ENCODE peak calls at places on chromosomes 13 and 19, in seven cellular contexts. F, Z, I, T, H, P and D are unnamed samples.

GRCh38 chr13:79880820-79881219 is 399.9 kb downstream of the NDFIP2 start:
- DNase-seq in Z (no peak), T (no peak), P (no peak), F (peak), H (no peak), I (no peak), D (no peak)

GRCh38 chr13:24267283-24267682 is 42.1 kb upstream of the C1QTNF9 start:
- DNase-seq in Z (no peak), F (no peak), P (peak), H (no peak), I (no peak), T (no peak), D (no peak)

GRCh38 chr19:51441410-51442390 is 16.6 kb downstream of the SIGLEC8 start:
- DNase-seq in P (peak), T (no peak), F (no peak), Z (no peak), H (no peak), I (no peak), D (no peak)

GRCh38 chr13:95556981-95557380 is 4.5 kb downstream of the CLDN10 start:
- DNase-seq in P (no peak), F (no peak), Z (no peak), T (no peak), I (no peak), H (no peak), D (no peak)

GRCh38 chr13:95924389-95924994 is 128.7 kb downstream of the UGGT2 start:
- DNase-seq in H (peak), F (no peak), Z (no peak), T (no peak), I (no peak), P (no peak), D (no peak)

GRCh38 chr19:1968279-1969175 is 27.6 kb downstream of the CSNK1G2 start:
- DNase-seq in P (no peak), H (no peak), F (no peak), T (no peak), Z (no peak), I (no peak), D (no peak)

GRCh38 chr19:48418317-48419064 is 25.0 kb downstream of the GRIN2D start:
- DNase-seq in I (no peak), F (no peak), H (peak), T (no peak), P (no peak), Z (no peak), D (no peak)

GRCh38 chr19:14735915-14736314 is 42.4 kb downstream of the ADGRE2 start:
- DNase-seq in T (no peak), P (no peak), H (no peak), Z (no peak), F (no peak), I (no peak), D (no peak)

GRCh38 chr19:47106819-47107200 is 6.8 kb downstream of the ZC3H4 start:
- DNase-seq in T (no peak), I (no peak), Z (no peak), H (peak), F (no peak), P (no peak), D (no peak)

GRCh38 chr13:84654654-84655244 is 772.5 kb upstream of the SLITRK1 start:
- DNase-seq in F (no peak), T (no peak), H (no peak), Z (no peak), I (no peak), P (no peak), D (no peak)

GRCh38 chr13:66565261-66565660 is 664.9 kb downstream of the PCDH9 start:
- DNase-seq in P (no peak), Z (no peak), H (no peak), T (no peak), F (no peak), I (no peak), D (no peak)

GRCh38 chr13:26019881-26020535 is 31.8 kb downstream of the SHISA2 start:
- DNase-seq in F (no peak), I (no peak), T (no peak), Z (no peak), H (peak), P (no peak), D (no peak)

GRCh38 chr13:108200781-108201398 is 14.4 kb downstream of the LIG4 start:
- DNase-seq in F (no peak), P (no peak), I (no peak), Z (no peak), H (peak), T (no peak), D (no peak)

GRCh38 chr13:23506071-23506820 is 64.0 kb upstream of the TNFRSF19 start:
- DNase-seq in Z (no peak), I (no peak), F (no peak), T (no peak), P (no peak), H (peak), D (no peak)

GRCh38 chr13:112102243-112102642 is 35.3 kb downstream of the SOX1 start:
- DNase-seq in F (no peak), Z (no peak), T (no peak), H (no peak), I (no peak), P (no peak), D (no peak)

GRCh38 chr13:61110804-61111203 is 304.8 kb downstream of the PCDH20 start:
- DNase-seq in H (no peak), F (no peak), T (no peak), Z (no peak), P (no peak), I (no peak), D (no peak)

GRCh38 chr13:75871059-75871458 is 234.9 kb downstream of the LMO7 start:
- DNase-seq in T (no peak), H (no peak), Z (no peak), P (no peak), I (no peak), F (no peak), D (no peak)

GRCh38 chr19:43789029-43789428 is 8.3 kb upstream of the KCNN4 start:
- DNase-seq in P (no peak), F (no peak), T (no peak), H (peak), I (no peak), Z (no peak), D (no peak)

GRCh38 chr19:52646571-52647222 is 8.5 kb upstream of the ZNF83 start:
- DNase-seq in F (no peak), Z (no peak), I (no peak), P (no peak), H (peak), T (no peak), D (no peak)

GRCh38 chr19:16829822-16830289 is 658 bp downstream of the SIN3B start:
- DNase-seq in P (no peak), F (no peak), T (no peak), H (no peak), I (no peak), Z (no peak), D (no peak)

GRCh38 chr19:4676955-4677731 is 7.0 kb upstream of the MYDGF start:
- DNase-seq in I (no peak), H (peak), P (no peak), T (no peak), Z (no peak), F (peak), D (peak)

GRCh38 chr13:33490461-33491327 is 205.1 kb upstream of the STARD13 start:
- DNase-seq in H (no peak), F (no peak), I (no peak), P (no peak), T (no peak), Z (no peak), D (no peak)

GRCh38 chr19:1904385-1905070 is 671 bp upstream of the ADAT3 start:
- DNase-seq in Z (peak), H (no peak), I (peak), T (no peak), F (peak), P (peak), D (no peak)

GRCh38 chr13:77878186-77878585 is 40.4 kb downstream of the EDNRB start:
- DNase-seq in Z (no peak), T (no peak), P (no peak), F (no peak), H (peak), I (no peak), D (no peak)

GRCh38 chr13:112580912-112581311 is 7.0 kb downstream of the TUBGCP3 start:
- DNase-seq in H (no peak), F (no peak), Z (no peak), P (no peak), T (no peak), I (no peak), D (no peak)

GRCh38 chr13:93227906-93228801 is 1.5 kb downstream of the GPC6 start:
- DNase-seq in H (peak), P (no peak), I (no peak), T (peak), Z (peak), F (peak), D (peak)

GRCh38 chr19:39341122-39341719 is 1.0 kb upstream of the SAMD4B start:
- DNase-seq in T (peak), I (no peak), H (no peak), F (no peak), Z (peak), P (peak), D (peak)

GRCh38 chr19:33950141-33950805 is 153.6 kb downstream of the KCTD15 start:
- DNase-seq in F (no peak), H (no peak), T (no peak), P (no peak), Z (no peak), I (no peak), D (no peak)

GRCh38 chr13:34933786-34934185 is 8.3 kb upstream of the NBEA start:
- DNase-seq in P (no peak), I (no peak), F (no peak), H (no peak), Z (no peak), T (no peak), D (no peak)

GRCh38 chr13:30186644-30187431 is 120.5 kb downstream of the KATNAL1 start:
- DNase-seq in F (peak), H (peak), I (no peak), T (no peak), P (no peak), Z (no peak), D (no peak)

GRCh38 chr13:29362849-29363604 is 232.5 kb downstream of the SLC7A1 start:
- DNase-seq in H (peak), F (peak), P (no peak), T (peak), Z (no peak), I (no peak), D (no peak)

GRCh38 chr19:33746159-33746558 is 50.5 kb upstream of the KCTD15 start:
- DNase-seq in I (no peak), Z (no peak), H (no peak), P (no peak), F (no peak), T (no peak), D (no peak)

GRCh38 chr19:50427997-50428425 is 4.7 kb upstream of the MYBPC2 start:
- DNase-seq in I (peak), F (peak), H (peak), P (peak), Z (peak), T (peak), D (peak)

GRCh38 chr13:79749556-79749955 is 268.6 kb downstream of the NDFIP2 start:
- DNase-seq in Z (no peak), H (no peak), I (no peak), P (no peak), F (no peak), T (no peak), D (no peak)

GRCh38 chr13:69579351-69579750 is 528.3 kb upstream of the ATXN8OS start:
- DNase-seq in F (no peak), I (no peak), T (no peak), P (no peak), H (no peak), Z (no peak), D (no peak)

GRCh38 chr19:4974855-4975469 is 6.0 kb downstream of the KDM4B start:
- DNase-seq in F (peak), T (no peak), P (no peak), Z (no peak), H (no peak), I (no peak), D (no peak)

GRCh38 chr13:65913173-65913572 is 1317.0 kb downstream of the PCDH9 start:
- DNase-seq in I (no peak), F (no peak), T (no peak), P (no peak), Z (no peak), H (peak), D (no peak)

GRCh38 chr19:55591555-55591954 is 7.8 kb downstream of the FIZ1 start:
- DNase-seq in F (no peak), Z (no peak), I (no peak), H (no peak), P (no peak), T (no peak), D (no peak)

GRCh38 chr13:109212630-109213029 is 573.8 kb downstream of the IRS2 start:
- DNase-seq in Z (no peak), H (no peak), P (no peak), F (no peak), T (no peak), I (no peak), D (no peak)

GRCh38 chr19:40231057-40231456 is 4.6 kb upstream of the CCNP start:
- DNase-seq in T (no peak), Z (no peak), F (no peak), P (no peak), I (no peak), H (no peak), D (no peak)

GRCh38 chr13:52043675-52044074 is 19.2 kb downstream of the UTP14C start:
- DNase-seq in H (no peak), I (no peak), Z (no peak), P (no peak), T (no peak), F (no peak), D (no peak)
- TF ChIP-seq POLR2A in H (no peak), I (no peak), Z (no peak), P (no peak), T (no peak), F (no peak), D (no peak)

GRCh38 chr19:38224014-38224862 is at the start of gene DPF1:
- DNase-seq in T (no peak), Z (no peak), P (peak), H (peak), F (peak), I (no peak), D (no peak)
- TF ChIP-seq POLR2A in T (no peak), Z (no peak), P (no peak), H (no peak), F (no peak), I (no peak), D (no peak)

DNA sequence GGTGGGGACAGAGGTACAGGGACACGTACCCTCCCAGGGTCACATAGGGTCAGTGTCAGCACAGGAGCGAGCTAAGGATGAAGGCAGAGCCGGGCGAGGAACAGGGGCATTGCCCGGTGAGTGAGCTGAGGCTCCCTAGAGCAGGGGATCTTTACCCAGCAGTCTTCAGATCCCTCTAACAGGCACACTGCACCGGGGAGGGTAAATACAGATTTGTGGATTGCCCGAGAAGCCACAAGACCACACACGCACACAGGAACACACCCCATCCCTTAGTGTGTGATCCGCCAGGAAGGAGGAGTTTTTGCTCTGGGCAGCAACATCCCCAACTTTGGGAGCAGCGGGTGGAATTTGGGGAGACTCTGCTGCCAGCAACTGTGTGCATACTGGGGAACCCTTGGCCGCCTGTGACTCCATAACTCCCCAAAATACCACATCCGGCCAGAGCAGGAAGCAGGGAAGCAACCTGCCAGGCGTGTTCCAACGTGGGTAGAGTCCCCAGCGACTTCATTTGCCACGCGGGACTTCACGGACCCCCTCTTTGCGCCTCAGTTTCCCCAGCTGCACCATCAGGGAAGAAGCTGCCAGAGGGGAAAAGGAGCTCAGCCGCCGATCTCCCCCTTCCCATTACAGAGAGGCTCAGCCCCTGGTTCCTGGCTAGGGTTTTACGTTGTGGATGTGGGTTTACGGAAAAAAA is 5.9 kb upstream of the TLE2 start:
- DNase-seq in I (no peak), T (no peak), F (peak), P (peak), H (peak), Z (peak), D (no peak)
- TF ChIP-seq POLR2A in I (no peak), T (no peak), F (no peak), P (no peak), H (no peak), Z (no peak), D (no peak)

GRCh38 chr13:64505511-64505910 is 2724.6 kb downstream of the PCDH9 start:
- DNase-seq in H (peak), T (no peak), Z (no peak), P (no peak), I (no peak), F (no peak), D (no peak)
- TF ChIP-seq POLR2A in H (no peak), T (no peak), Z (no peak), P (no peak), I (no peak), F (no peak), D (no peak)

GRCh38 chr13:59754411-59754810 is 409.3 kb downstream of the DIAPH3 start:
- DNase-seq in T (no peak), Z (no peak), H (no peak), I (no peak), P (no peak), F (no peak), D (no peak)

GRCh38 chr13:59747529-59747928 is 416.2 kb downstream of the DIAPH3 start:
- DNase-seq in Z (no peak), T (no peak), I (no peak), P (no peak), F (no peak), H (no peak), D (no peak)

GRCh38 chr13:59746291-59746962 is 417.3 kb downstream of the DIAPH3 start:
- DNase-seq in T (no peak), F (no peak), H (peak), Z (no peak), P (no peak), I (no peak), D (no peak)

GRCh38 chr13:59755647-59756290 is 408.0 kb downstream of the DIAPH3 start:
- DNase-seq in Z (no peak), P (no peak), I (no peak), T (no peak), F (no peak), H (no peak), D (no peak)

DNA sequence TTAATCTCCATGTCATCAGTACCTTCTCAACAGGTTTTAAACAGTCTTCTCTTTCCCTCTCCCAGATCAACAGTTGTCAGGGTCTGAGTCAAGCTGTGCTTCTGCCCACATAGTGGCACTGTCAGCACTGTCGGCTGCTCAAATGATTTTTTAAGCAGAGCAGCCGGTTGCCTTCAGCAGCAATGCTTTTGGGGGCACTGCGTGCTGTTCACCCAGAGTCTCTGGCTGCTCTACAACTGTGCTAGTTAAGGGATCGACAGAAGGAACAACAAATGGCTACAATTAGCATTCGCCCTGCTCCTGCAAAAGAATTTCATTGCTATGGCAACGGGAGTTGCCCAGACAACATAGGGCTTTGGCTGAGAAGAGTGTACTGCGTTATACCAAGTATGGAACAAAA is 412.9 kb downstream of the DIAPH3 start:
- DNase-seq in F (peak), H (peak), P (no peak), I (no peak), Z (no peak), T (no peak), D (no peak)
- TF ChIP-seq POLR2A in F (no peak), H (no peak), P (no peak), I (no peak), Z (no peak), T (no peak), D (no peak)

DNA sequence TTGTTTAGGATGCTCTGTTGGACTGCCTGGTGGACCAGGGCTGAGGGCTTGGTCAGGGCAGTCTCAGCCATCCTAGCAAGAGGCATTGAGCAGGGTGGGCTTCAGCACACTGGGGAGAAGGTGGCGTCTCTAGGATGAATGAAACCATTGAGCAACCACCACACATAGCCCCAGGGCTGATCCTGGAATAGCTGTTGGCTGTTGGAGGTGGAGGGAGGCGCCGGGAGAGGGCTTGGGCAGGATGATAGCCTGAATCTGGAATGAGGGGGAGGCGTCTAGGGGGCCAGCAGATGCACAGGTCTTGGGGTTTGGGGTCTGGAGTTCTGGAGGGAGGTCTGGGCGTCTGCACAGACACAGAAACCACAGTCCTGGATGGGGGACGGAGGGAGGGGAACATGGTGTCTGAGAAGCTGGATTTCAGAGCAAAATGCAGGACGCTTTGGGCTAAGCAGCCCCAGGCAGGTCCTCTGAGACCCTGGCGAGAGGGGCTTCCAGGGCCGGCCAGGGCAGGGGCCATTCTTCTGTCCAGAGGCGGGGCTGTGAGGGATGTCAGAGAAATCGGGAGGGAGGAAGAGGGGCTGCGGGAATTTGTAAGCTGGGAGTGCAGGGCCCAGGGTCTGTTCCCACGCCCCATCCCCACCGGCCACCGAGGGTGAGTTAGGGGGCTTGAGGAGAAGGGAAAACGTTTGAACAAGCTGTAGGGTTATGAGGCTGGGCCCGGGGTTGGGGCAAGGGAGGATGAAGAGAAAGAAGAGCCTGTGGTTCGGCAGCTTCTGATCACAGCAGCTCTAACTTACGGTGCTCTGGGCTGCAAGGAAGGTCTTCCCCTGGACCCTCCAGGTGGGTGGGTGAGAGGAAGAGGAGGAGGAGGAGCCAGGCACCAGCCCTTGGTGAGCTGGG is 5.2 kb downstream of the TRAPPC5 start:
- DNase-seq in Z (no peak), F (no peak), T (no peak), H (no peak), I (no peak), P (no peak), D (no peak)
- TF ChIP-seq POLR2A in Z (no peak), F (no peak), T (no peak), H (no peak), I (no peak), P (no peak), D (no peak)

GRCh38 chr19:29215322-29215845 is 2.4 kb upstream of the UQCRFS1 start:
- DNase-seq in Z (no peak), I (no peak), F (no peak), H (no peak), T (no peak), P (no peak), D (no peak)

GRCh38 chr19:29216021-29216420 is 3.1 kb upstream of the UQCRFS1 start:
- DNase-seq in H (no peak), P (no peak), T (no peak), F (no peak), I (no peak), Z (no peak), D (no peak)

GRCh38 chr19:29214411-29214810 is 1.5 kb upstream of the UQCRFS1 start:
- DNase-seq in H (no peak), Z (no peak), I (no peak), P (no peak), F (no peak), T (no peak), D (no peak)

GRCh38 chr19:29211562-29212416 is 1.2 kb downstream of the UQCRFS1 start:
- DNase-seq in P (no peak), H (peak), Z (no peak), F (no peak), T (no peak), I (no peak), D (no peak)

GRCh38 chr19:29212614-29213573 is at the start of gene UQCRFS1:
- DNase-seq in Z (peak), H (peak), F (peak), I (peak), P (peak), T (peak), D (peak)
- TF ChIP-seq POLR2A in Z (peak), H (peak), F (peak), I (peak), P (peak), T (peak), D (peak)

GRCh38 chr19:10270616-10271394 is at the start of gene ICAM1:
- DNase-seq in H (peak), P (peak), F (peak), Z (peak), I (peak), T (peak), D (peak)
- TF ChIP-seq POLR2A in H (no peak), P (peak), F (peak), Z (peak), I (peak), T (peak), D (peak)